ENCODE peak calls at places on chromosomes 5 and 9, in five cellular contexts. One of them, this sample, is unnamed.

GRCh38 chr9:110095776-110096175 is 112.2 kb downstream of the C9orf152 start:
- DNase-seq in cortex of kidney: no peak
- DNase-seq in activated naive CD8-positive, alpha-beta T cell treated with anti-CD3 and anti-CD28 coated beads, Interleukin-2, amount 50 U/mL, for 24 hours: no peak
- DNase-seq in activated naive CD4-positive, alpha-beta T cell treated with Interleukin-2 at 50 U/mL for 16 hours: no peak
- DNase-seq in NCI-H2227 treated with DMSO at 0.1 percent for 48 hours: no peak
- DNase-seq in this sample: no peak

GRCh38 chr5:167918492-167919267 is 372.8 kb upstream of the WWC1 start:
- DNase-seq in activated naive CD8-positive, alpha-beta T cell treated with anti-CD3 and anti-CD28 coated beads, Interleukin-2, amount 50 U/mL, for 24 hours: no peak
- DNase-seq in NCI-H2227 treated with DMSO at 0.1 percent for 48 hours: peak; percentile 36
- DNase-seq in activated naive CD4-positive, alpha-beta T cell treated with Interleukin-2 at 50 U/mL for 16 hours: no peak
- DNase-seq in cortex of kidney: no peak
- DNase-seq in this sample: no peak

GRCh38 chr5:132829742-132830435 is 558 bp downstream of the SHROOM1 start:
- DNase-seq in NCI-H2227 treated with DMSO at 0.1 percent for 48 hours: peak; percentile 3
- DNase-seq in cortex of kidney: no peak
- DNase-seq in activated naive CD4-positive, alpha-beta T cell treated with Interleukin-2 at 50 U/mL for 16 hours: peak; percentile 75
- DNase-seq in activated naive CD8-positive, alpha-beta T cell treated with anti-CD3 and anti-CD28 coated beads, Interleukin-2, amount 50 U/mL, for 24 hours: peak; percentile 78
- DNase-seq in this sample: peak; percentile 31

GRCh38 chr9:131523451-131524435 is 7.3 kb downstream of the UCK1 start:
- DNase-seq in cortex of kidney: no peak
- DNase-seq in activated naive CD4-positive, alpha-beta T cell treated with Interleukin-2 at 50 U/mL for 16 hours: no peak
- DNase-seq in activated naive CD8-positive, alpha-beta T cell treated with anti-CD3 and anti-CD28 coated beads, Interleukin-2, amount 50 U/mL, for 24 hours: no peak
- DNase-seq in NCI-H2227 treated with DMSO at 0.1 percent for 48 hours: no peak
- DNase-seq in this sample: no peak

GRCh38 chr5:179158556-179158955 is 98.4 kb downstream of the ZNF354C start:
- DNase-seq in cortex of kidney: no peak
- DNase-seq in NCI-H2227 treated with DMSO at 0.1 percent for 48 hours: no peak
- DNase-seq in activated naive CD8-positive, alpha-beta T cell treated with anti-CD3 and anti-CD28 coated beads, Interleukin-2, amount 50 U/mL, for 24 hours: no peak
- DNase-seq in activated naive CD4-positive, alpha-beta T cell treated with Interleukin-2 at 50 U/mL for 16 hours: no peak
- DNase-seq in this sample: no peak

GRCh38 chr5:91503321-91503720 is 120.2 kb upstream of the ARRDC3 start:
- DNase-seq in activated naive CD4-positive, alpha-beta T cell treated with Interleukin-2 at 50 U/mL for 16 hours: no peak
- DNase-seq in activated naive CD8-positive, alpha-beta T cell treated with anti-CD3 and anti-CD28 coated beads, Interleukin-2, amount 50 U/mL, for 24 hours: no peak
- DNase-seq in NCI-H2227 treated with DMSO at 0.1 percent for 48 hours: no peak
- DNase-seq in cortex of kidney: no peak
- DNase-seq in this sample: no peak

GRCh38 chr5:122611401-122611800 is 163.5 kb upstream of the SNX2 start:
- DNase-seq in activated naive CD8-positive, alpha-beta T cell treated with anti-CD3 and anti-CD28 coated beads, Interleukin-2, amount 50 U/mL, for 24 hours: no peak
- DNase-seq in cortex of kidney: no peak
- DNase-seq in NCI-H2227 treated with DMSO at 0.1 percent for 48 hours: no peak
- DNase-seq in activated naive CD4-positive, alpha-beta T cell treated with Interleukin-2 at 50 U/mL for 16 hours: no peak
- DNase-seq in this sample: no peak

GRCh38 chr9:107536462-107536861 is 46.9 kb upstream of the KLF4 start:
- DNase-seq in activated naive CD8-positive, alpha-beta T cell treated with anti-CD3 and anti-CD28 coated beads, Interleukin-2, amount 50 U/mL, for 24 hours: no peak
- DNase-seq in activated naive CD4-positive, alpha-beta T cell treated with Interleukin-2 at 50 U/mL for 16 hours: no peak
- DNase-seq in cortex of kidney: no peak
- DNase-seq in NCI-H2227 treated with DMSO at 0.1 percent for 48 hours: no peak
- DNase-seq in this sample: no peak

GRCh38 chr5:98398465-98398864 is 375.0 kb upstream of the RGMB start:
- DNase-seq in activated naive CD8-positive, alpha-beta T cell treated with anti-CD3 and anti-CD28 coated beads, Interleukin-2, amount 50 U/mL, for 24 hours: no peak
- DNase-seq in activated naive CD4-positive, alpha-beta T cell treated with Interleukin-2 at 50 U/mL for 16 hours: no peak
- DNase-seq in cortex of kidney: no peak
- DNase-seq in NCI-H2227 treated with DMSO at 0.1 percent for 48 hours: no peak
- DNase-seq in this sample: no peak

GRCh38 chr9:118829334-118829733 is 539.9 kb downstream of the BRINP1 start:
- DNase-seq in NCI-H2227 treated with DMSO at 0.1 percent for 48 hours: no peak
- DNase-seq in activated naive CD8-positive, alpha-beta T cell treated with anti-CD3 and anti-CD28 coated beads, Interleukin-2, amount 50 U/mL, for 24 hours: no peak
- DNase-seq in activated naive CD4-positive, alpha-beta T cell treated with Interleukin-2 at 50 U/mL for 16 hours: no peak
- DNase-seq in cortex of kidney: no peak
- DNase-seq in this sample: no peak

GRCh38 chr5:148998174-148998797 is 64.6 kb downstream of the SH3TC2 start:
- DNase-seq in activated naive CD4-positive, alpha-beta T cell treated with Interleukin-2 at 50 U/mL for 16 hours: no peak
- DNase-seq in cortex of kidney: no peak
- DNase-seq in NCI-H2227 treated with DMSO at 0.1 percent for 48 hours: peak; percentile 0
- DNase-seq in activated naive CD8-positive, alpha-beta T cell treated with anti-CD3 and anti-CD28 coated beads, Interleukin-2, amount 50 U/mL, for 24 hours: peak; percentile 15
- DNase-seq in this sample: no peak

GRCh38 chr9:91760906-91761305 is 189.1 kb downstream of the ROR2 start:
- DNase-seq in NCI-H2227 treated with DMSO at 0.1 percent for 48 hours: no peak
- DNase-seq in activated naive CD8-positive, alpha-beta T cell treated with anti-CD3 and anti-CD28 coated beads, Interleukin-2, amount 50 U/mL, for 24 hours: no peak
- DNase-seq in activated naive CD4-positive, alpha-beta T cell treated with Interleukin-2 at 50 U/mL for 16 hours: no peak
- DNase-seq in cortex of kidney: no peak
- DNase-seq in this sample: no peak

GRCh38 chr9:75382126-75382525 is 293.8 kb downstream of the OSTF1 start:
- DNase-seq in cortex of kidney: no peak
- DNase-seq in NCI-H2227 treated with DMSO at 0.1 percent for 48 hours: no peak
- DNase-seq in activated naive CD4-positive, alpha-beta T cell treated with Interleukin-2 at 50 U/mL for 16 hours: no peak
- DNase-seq in activated naive CD8-positive, alpha-beta T cell treated with anti-CD3 and anti-CD28 coated beads, Interleukin-2, amount 50 U/mL, for 24 hours: no peak
- DNase-seq in this sample: no peak